ENCODE peak calls at places on chromosomes 7 and 10, in seven cellular contexts. N, W, S, P, E, B and C are unnamed samples.

GRCh38 chr10:132229834-132230556 is 43.2 kb downstream of the DPYSL4 start:
- DNase-seq in P (no peak), W (no peak), N (no peak), S (no peak), E (no peak), B (peak; percentile 57), C (no peak)

GRCh38 chr10:122498521-122498920 is 37.2 kb downstream of the HTRA1 start:
- DNase-seq in E (no peak), N (no peak), S (no peak), P (no peak), B (no peak), W (no peak), C (no peak)

GRCh38 chr7:45978010-45978681 is 57.1 kb upstream of the IGFBP3 start:
- DNase-seq in S (peak; percentile 41), E (peak; percentile 8), N (no peak), P (peak; percentile 78), B (no peak), W (peak; percentile 95), C (peak; percentile 77)

GRCh38 chr7:132771301-132771730 is 195.0 kb upstream of the PLXNA4 start:
- DNase-seq in P (no peak), S (no peak), E (no peak), N (no peak), W (no peak), B (no peak), C (no peak)

GRCh38 chr10:47378606-47379444 is 5.3 kb downstream of the ZNF488 start:
- DNase-seq in B (peak; percentile 71), W (no peak), P (no peak), S (no peak), E (no peak), N (no peak), C (no peak)

GRCh38 chr10:124390788-124391187 is 27.9 kb downstream of the OAT start:
- DNase-seq in P (no peak), W (no peak), E (no peak), S (no peak), N (no peak), B (no peak), C (no peak)

GRCh38 chr10:11555556-11555955 is 55.9 kb downstream of the USP6NL start:
- DNase-seq in W (no peak), N (no peak), B (no peak), P (no peak), S (no peak), E (no peak), C (no peak)

GRCh38 chr7:2451171-2452073 is 24.8 kb downstream of the GRIFIN start:
- DNase-seq in S (peak; percentile 59), P (peak; percentile 70), E (no peak), W (peak; percentile 61), B (peak; percentile 99), N (peak; percentile 84), C (peak; percentile 84)

GRCh38 chr10:80441831-80442230 is 12.3 kb upstream of the TSPAN14 start:
- DNase-seq in B (no peak), W (no peak), E (no peak), N (no peak), P (no peak), S (no peak), C (no peak)

GRCh38 chr7:142441074-142441403 is 183.2 kb upstream of the PRSS58 start:
- DNase-seq in N (no peak), B (no peak), E (no peak), P (no peak), S (no peak), W (no peak), C (no peak)

GRCh38 chr7:108014200-108014599 is 11.2 kb upstream of the LAMB1 start:
- DNase-seq in E (no peak), B (no peak), N (no peak), P (no peak), W (no peak), S (no peak), C (no peak)

GRCh38 chr7:106757846-106758245 is 96.9 kb upstream of the CCDC71L start:
- DNase-seq in N (no peak), E (no peak), P (no peak), B (no peak), S (no peak), W (no peak), C (no peak)

GRCh38 chr10:34154371-34154770 is 660.7 kb downstream of the PARD3 start:
- DNase-seq in S (no peak), E (no peak), W (no peak), N (no peak), B (no peak), P (no peak), C (no peak)

DNA sequence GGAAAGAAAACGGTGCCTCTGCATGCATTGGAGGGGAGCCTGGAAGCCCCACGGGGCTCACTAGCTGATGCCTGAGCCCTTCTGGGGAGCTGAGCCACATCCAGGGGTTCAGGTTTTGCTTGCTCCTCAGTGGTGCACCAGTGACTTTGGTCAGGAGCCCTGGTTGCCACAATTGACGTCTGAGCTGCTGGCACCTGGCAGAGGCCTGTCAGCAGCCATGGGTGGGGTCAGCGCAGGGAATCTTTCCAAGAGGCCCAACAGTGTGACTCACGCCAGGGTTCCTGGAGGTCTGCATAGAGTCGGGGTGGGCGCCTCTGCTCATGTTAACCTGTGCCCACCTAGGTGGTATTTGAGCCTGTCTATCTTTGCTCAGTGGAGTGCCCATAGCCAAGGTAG is 138.7 kb downstream of the NEURL1 start:
- DNase-seq in W (no peak), P (no peak), E (no peak), B (no peak), S (no peak), N (no peak), C (no peak)
- TF ChIP-seq JUND in W (no peak), P (no peak), E (no peak), B (no peak), S (no peak), N (no peak), C (no peak)

GRCh38 chr10:50679149-50679548 is 55.4 kb upstream of the SGMS1 start:
- DNase-seq in B (no peak), S (no peak), P (no peak), E (no peak), N (no peak), W (no peak), C (no peak)

GRCh38 chr10:50674469-50675254 is 50.9 kb upstream of the SGMS1 start:
- DNase-seq in W (no peak), S (no peak), E (no peak), B (no peak), N (no peak), P (no peak), C (no peak)
- TF ChIP-seq JUND in W (no peak), S (no peak), E (no peak), B (no peak), N (no peak), P (no peak), C (no peak)

GRCh38 chr7:44173911-44174693 is 15.1 kb downstream of the GCK start:
- DNase-seq in B (no peak), E (no peak), S (no peak), W (no peak), P (no peak), N (no peak), C (no peak)

GRCh38 chr7:44175730-44176129 is 13.5 kb downstream of the GCK start:
- DNase-seq in S (no peak), P (no peak), N (no peak), W (no peak), E (no peak), B (no peak), C (no peak)

GRCh38 chr7:44172352-44172751 is 16.9 kb downstream of the GCK start:
- DNase-seq in S (no peak), N (no peak), P (no peak), B (no peak), E (no peak), W (no peak), C (no peak)

GRCh38 chr7:44176486-44176885 is 12.8 kb downstream of the GCK start:
- DNase-seq in E (no peak), N (no peak), B (no peak), S (no peak), P (no peak), W (no peak), C (no peak)

DNA sequence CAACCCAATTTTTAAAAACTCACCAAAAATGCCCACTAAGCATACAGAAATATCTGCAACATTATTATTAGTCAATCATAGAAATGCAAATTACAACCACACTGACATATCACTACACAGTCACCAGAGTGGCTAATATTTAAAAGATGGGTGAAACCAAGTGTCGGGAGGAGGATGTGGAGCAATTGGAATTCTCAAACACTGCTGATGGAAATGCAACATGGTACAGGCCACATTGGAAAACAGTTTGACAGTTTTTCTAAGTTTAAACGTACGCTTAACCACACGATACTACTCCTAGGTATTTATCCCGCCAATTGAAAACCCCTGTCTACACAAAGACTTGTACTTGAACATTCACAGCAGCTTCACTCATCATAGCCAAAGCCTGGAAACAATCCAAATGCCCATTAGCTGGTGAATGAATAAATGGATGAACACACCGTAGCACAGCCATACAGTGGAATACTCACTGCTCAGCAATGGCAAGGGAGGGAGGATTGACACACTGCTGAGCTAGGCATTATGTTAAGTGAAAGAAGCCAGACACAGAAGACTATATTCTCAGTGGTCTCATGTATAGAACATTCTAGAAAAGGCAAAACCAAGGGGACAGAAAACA is 16.3 kb downstream of the GCK start:
- DNase-seq in B (no peak), N (no peak), E (no peak), S (no peak), W (no peak), P (no peak), C (no peak)
- TF ChIP-seq JUND in B (no peak), N (no peak), E (no peak), S (no peak), W (no peak), P (no peak), C (no peak)

GRCh38 chr10:73790886-73791625 is 5.7 kb downstream of the ZSWIM8 start:
- DNase-seq in W (no peak), B (no peak), E (no peak), N (no peak), S (no peak), P (no peak), C (no peak)

GRCh38 chr10:73786512-73786885 is 1.1 kb downstream of the ZSWIM8 start:
- DNase-seq in N (no peak), E (no peak), P (no peak), S (no peak), W (no peak), B (no peak), C (no peak)

GRCh38 chr10:73789659-73790055 is 4.3 kb downstream of the ZSWIM8 start:
- DNase-seq in E (no peak), N (no peak), B (no peak), S (no peak), W (no peak), P (no peak), C (no peak)

GRCh38 chr10:73791871-73792400 is 6.5 kb downstream of the ZSWIM8 start:
- DNase-seq in W (no peak), B (no peak), N (no peak), P (no peak), S (no peak), E (no peak), C (no peak)

DNA sequence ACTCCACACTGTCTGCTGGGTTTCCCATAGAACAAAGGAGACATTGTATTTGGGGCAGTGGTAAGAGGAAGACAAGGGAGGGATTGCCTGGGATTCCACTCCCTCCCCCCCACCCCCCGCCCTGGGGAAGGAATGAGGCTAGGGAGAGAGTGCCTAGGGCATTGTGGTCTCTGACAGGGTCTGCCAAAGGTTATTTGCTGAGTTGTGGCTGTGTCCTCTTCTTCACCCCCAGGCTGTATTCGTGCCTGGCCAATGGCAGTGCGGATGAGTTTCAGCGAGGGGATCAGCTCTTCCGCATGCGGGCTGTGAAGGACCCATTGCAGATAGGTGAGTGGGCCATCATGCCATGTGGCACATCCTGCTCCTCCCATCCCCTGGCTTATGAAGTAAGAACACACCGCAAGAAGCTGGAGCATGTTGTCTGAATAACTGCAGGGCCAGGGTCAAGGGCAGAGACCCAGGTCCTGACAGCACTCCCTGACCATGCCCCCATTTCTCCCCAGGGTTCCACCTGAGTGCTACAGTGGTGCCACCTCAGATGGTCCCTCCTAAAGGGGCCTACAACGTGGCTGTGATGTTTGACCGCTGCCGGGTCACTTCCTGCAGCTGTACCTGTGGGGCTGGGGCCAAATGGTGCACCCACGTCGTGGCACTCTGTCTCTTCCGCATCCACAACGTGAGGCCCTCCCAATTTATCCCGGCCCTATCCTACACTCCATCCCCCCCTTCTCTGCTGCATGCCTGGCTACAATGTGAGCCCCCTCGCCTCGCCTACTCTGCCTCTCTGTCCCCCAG is 3.7 kb downstream of the ZSWIM8 start:
- DNase-seq in E (no peak), N (no peak), P (no peak), B (no peak), S (no peak), W (no peak), C (no peak)
- TF ChIP-seq JUND in E (no peak), N (no peak), P (no peak), B (no peak), S (no peak), W (no peak), C (no peak)